ENCODE peak calls at places on chromosomes 1 and 21, in six cellular contexts. One of them, this sample, is unnamed.
A peak's percentile ranks its signal among the peaks of the same experiment; 100 is the strongest.

GRCh38 chr1:169119405-169119804 is 12.9 kb downstream of the ATP1B1 start:
- DNase-seq in foreskin fibroblast: peak; percentile 66
- DNase-seq in breast epithelium: no peak
- DNase-seq in heart left ventricle: no peak
- DNase-seq in choroid plexus epithelial cell: peak; percentile 56
- DNase-seq in esophagus squamous epithelium: no peak
- DNase-seq in this sample: no peak

GRCh38 chr1:66402194-66402593 is 131.8 kb upstream of the SGIP1 start:
- DNase-seq in esophagus squamous epithelium: no peak
- DNase-seq in breast epithelium: no peak
- DNase-seq in foreskin fibroblast: peak; percentile 47
- DNase-seq in heart left ventricle: peak; percentile 88
- DNase-seq in choroid plexus epithelial cell: peak; percentile 62
- DNase-seq in this sample: peak; percentile 85

GRCh38 chr1:224456637-224456953 is 22.0 kb upstream of the WDR26 start:
- DNase-seq in foreskin fibroblast: no peak
- DNase-seq in heart left ventricle: no peak
- DNase-seq in breast epithelium: peak; percentile 66
- DNase-seq in choroid plexus epithelial cell: no peak
- DNase-seq in esophagus squamous epithelium: no peak
- DNase-seq in this sample: no peak

GRCh38 chr1:47444578-47445465 is 7.0 kb downstream of the FOXD2 start:
- DNase-seq in esophagus squamous epithelium: no peak
- DNase-seq in choroid plexus epithelial cell: peak; percentile 57
- DNase-seq in heart left ventricle: peak; percentile 25
- DNase-seq in foreskin fibroblast: no peak
- DNase-seq in breast epithelium: no peak
- DNase-seq in this sample: no peak

GRCh38 chr1:227788279-227789041 is 27.0 kb upstream of the PRSS38 start:
- DNase-seq in choroid plexus epithelial cell: no peak
- DNase-seq in foreskin fibroblast: no peak
- DNase-seq in heart left ventricle: no peak
- DNase-seq in esophagus squamous epithelium: no peak
- DNase-seq in breast epithelium: no peak
- DNase-seq in this sample: no peak

GRCh38 chr1:72241397-72241796 is 40.9 kb downstream of the NEGR1 start:
- DNase-seq in esophagus squamous epithelium: no peak
- DNase-seq in foreskin fibroblast: peak; percentile 18
- DNase-seq in heart left ventricle: no peak
- DNase-seq in breast epithelium: no peak
- DNase-seq in choroid plexus epithelial cell: peak; percentile 1
- DNase-seq in this sample: no peak

GRCh38 chr1:64896546-64896945 is 69.8 kb downstream of the JAK1 start:
- DNase-seq in choroid plexus epithelial cell: no peak
- DNase-seq in heart left ventricle: no peak
- DNase-seq in breast epithelium: no peak
- DNase-seq in esophagus squamous epithelium: no peak
- DNase-seq in foreskin fibroblast: no peak
- DNase-seq in this sample: no peak

GRCh38 chr1:226976671-226977287 is 36.7 kb downstream of the COQ8A start:
- DNase-seq in heart left ventricle: no peak
- DNase-seq in breast epithelium: no peak
- DNase-seq in esophagus squamous epithelium: no peak
- DNase-seq in choroid plexus epithelial cell: no peak
- DNase-seq in foreskin fibroblast: no peak
- DNase-seq in this sample: no peak

GRCh38 chr1:115764541-115764940 is 4.0 kb downstream of the CASQ2 start:
- DNase-seq in foreskin fibroblast: peak; percentile 17
- DNase-seq in choroid plexus epithelial cell: peak; percentile 70
- DNase-seq in esophagus squamous epithelium: no peak
- DNase-seq in heart left ventricle: no peak
- DNase-seq in breast epithelium: no peak
- DNase-seq in this sample: no peak

GRCh38 chr1:175687699-175688098 is 55.7 kb downstream of the TNR start:
- DNase-seq in foreskin fibroblast: no peak
- DNase-seq in esophagus squamous epithelium: no peak
- DNase-seq in choroid plexus epithelial cell: no peak
- DNase-seq in breast epithelium: no peak
- DNase-seq in heart left ventricle: no peak
- DNase-seq in this sample: no peak

GRCh38 chr1:38740543-38740942 is 119.0 kb downstream of the RRAGC start:
- DNase-seq in breast epithelium: no peak
- DNase-seq in foreskin fibroblast: no peak
- DNase-seq in choroid plexus epithelial cell: peak; percentile 58
- DNase-seq in heart left ventricle: no peak
- DNase-seq in esophagus squamous epithelium: no peak
- DNase-seq in this sample: no peak

GRCh38 chr1:89546934-89547562 is 22.4 kb downstream of the LRRC8B start:
- DNase-seq in breast epithelium: no peak
- DNase-seq in esophagus squamous epithelium: no peak
- DNase-seq in heart left ventricle: no peak
- DNase-seq in foreskin fibroblast: no peak
- DNase-seq in choroid plexus epithelial cell: no peak
- DNase-seq in this sample: no peak

GRCh38 chr1:86582161-86582560 is 35.3 kb downstream of the CLCA4 start:
- DNase-seq in esophagus squamous epithelium: no peak
- DNase-seq in heart left ventricle: no peak
- DNase-seq in breast epithelium: no peak
- DNase-seq in foreskin fibroblast: no peak
- DNase-seq in choroid plexus epithelial cell: no peak
- DNase-seq in this sample: no peak

GRCh38 chr21:29645666-29646553 is 293.9 kb downstream of the GRIK1 start:
- DNase-seq in foreskin fibroblast: no peak
- DNase-seq in esophagus squamous epithelium: no peak
- DNase-seq in choroid plexus epithelial cell: peak; percentile 34
- DNase-seq in breast epithelium: no peak
- DNase-seq in heart left ventricle: no peak
- DNase-seq in this sample: no peak

GRCh38 chr1:109801791-109802135 is 38.0 kb upstream of the EPS8L3 start:
- DNase-seq in heart left ventricle: no peak
- DNase-seq in esophagus squamous epithelium: no peak
- DNase-seq in breast epithelium: no peak
- DNase-seq in choroid plexus epithelial cell: no peak
- DNase-seq in foreskin fibroblast: no peak
- DNase-seq in this sample: no peak

GRCh38 chr1:63575340-63575826 is 17.8 kb upstream of the PGM1 start:
- DNase-seq in breast epithelium: no peak
- DNase-seq in esophagus squamous epithelium: no peak
- DNase-seq in heart left ventricle: no peak
- DNase-seq in choroid plexus epithelial cell: peak; percentile 48
- DNase-seq in foreskin fibroblast: no peak
- DNase-seq in this sample: no peak

GRCh38 chr1:233020441-233020840 is 70.0 kb downstream of the NTPCR start:
- DNase-seq in breast epithelium: no peak
- DNase-seq in heart left ventricle: no peak
- DNase-seq in choroid plexus epithelial cell: peak; percentile 34
- DNase-seq in foreskin fibroblast: no peak
- DNase-seq in esophagus squamous epithelium: no peak
- DNase-seq in this sample: no peak

GRCh38 chr1:153488731-153489130 is 28.3 kb upstream of the S100A7 start:
- DNase-seq in esophagus squamous epithelium: no peak
- DNase-seq in breast epithelium: no peak
- DNase-seq in foreskin fibroblast: no peak
- DNase-seq in choroid plexus epithelial cell: no peak
- DNase-seq in heart left ventricle: peak; percentile 62
- DNase-seq in this sample: no peak

GRCh38 chr1:24021403-24022266 is 41.5 kb upstream of the SRSF10 start:
- DNase-seq in foreskin fibroblast: no peak
- DNase-seq in esophagus squamous epithelium: no peak
- DNase-seq in choroid plexus epithelial cell: peak; percentile 40
- DNase-seq in heart left ventricle: peak; percentile 45
- DNase-seq in breast epithelium: no peak
- DNase-seq in this sample: no peak

GRCh38 chr1:151773698-151774097 is 10.4 kb upstream of the MRPL9 start:
- DNase-seq in foreskin fibroblast: peak; percentile 22
- DNase-seq in heart left ventricle: no peak
- DNase-seq in esophagus squamous epithelium: no peak
- DNase-seq in breast epithelium: no peak
- DNase-seq in choroid plexus epithelial cell: peak; percentile 53
- DNase-seq in this sample: no peak

GRCh38 chr1:12416101-12416500 is 186.3 kb downstream of the VPS13D start:
- DNase-seq in esophagus squamous epithelium: no peak
- DNase-seq in choroid plexus epithelial cell: no peak
- DNase-seq in breast epithelium: no peak
- DNase-seq in foreskin fibroblast: no peak
- DNase-seq in heart left ventricle: no peak
- DNase-seq in this sample: no peak

GRCh38 chr21:14617040-14617393 is 70.9 kb upstream of the SAMSN1 start:
- DNase-seq in foreskin fibroblast: no peak
- DNase-seq in heart left ventricle: no peak
- DNase-seq in choroid plexus epithelial cell: no peak
- DNase-seq in esophagus squamous epithelium: no peak
- DNase-seq in breast epithelium: no peak
- DNase-seq in this sample: no peak
- H3K4me3 ChIP-seq in foreskin fibroblast: no peak overlapping the region
- H3K4me3 ChIP-seq in heart left ventricle: no peak overlapping the region
- H3K4me3 ChIP-seq in choroid plexus epithelial cell: no peak overlapping the region
- H3K4me3 ChIP-seq in esophagus squamous epithelium: no peak overlapping the region
- H3K4me3 ChIP-seq in breast epithelium: no peak overlapping the region
- H3K4me3 ChIP-seq in this sample: no peak overlapping the region

DNA sequence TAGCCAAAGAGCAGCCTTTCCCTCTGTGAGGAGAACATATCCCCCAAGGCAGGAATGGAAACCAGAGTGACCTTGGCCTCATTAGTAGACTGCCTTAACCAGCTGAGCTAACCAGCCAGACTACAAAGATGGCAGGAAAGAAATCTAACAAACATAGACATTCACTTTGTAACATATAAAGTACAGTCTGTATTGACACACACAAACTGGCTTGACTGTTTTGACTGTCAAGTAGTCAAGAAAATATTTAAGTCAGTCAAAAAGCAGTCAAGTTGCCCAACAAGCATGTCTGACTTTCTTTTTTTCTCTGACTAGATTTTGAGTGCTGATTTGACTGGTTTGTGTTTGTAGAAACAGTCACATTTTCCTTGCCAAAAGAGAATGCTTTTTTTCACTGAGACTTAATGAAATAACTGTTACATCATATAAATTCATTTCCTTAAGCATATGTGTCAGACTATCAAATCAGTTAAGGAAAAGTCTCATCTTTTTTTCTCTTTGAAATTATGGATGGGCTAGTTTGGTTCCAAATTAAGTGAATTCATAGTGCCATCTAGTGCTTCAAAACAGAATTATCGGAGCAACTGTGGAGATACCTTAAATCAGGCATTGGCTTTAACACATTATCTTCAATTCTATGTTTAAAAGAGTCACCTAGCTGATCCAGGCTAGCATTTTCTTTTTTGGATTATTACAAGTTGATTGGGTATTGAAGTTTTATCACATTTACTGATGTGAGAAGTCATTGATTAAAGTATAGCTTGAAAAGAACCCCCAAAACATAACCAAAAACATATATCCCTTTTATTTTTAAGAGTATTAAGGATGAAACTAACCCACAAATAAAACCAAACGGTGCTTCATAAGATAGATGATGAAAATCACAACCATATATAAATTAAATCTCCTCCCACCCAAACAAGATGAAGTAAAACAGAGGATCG is 75.0 kb downstream of the ATP6V1G3 start:
- DNase-seq in heart left ventricle: no peak
- DNase-seq in breast epithelium: no peak
- DNase-seq in esophagus squamous epithelium: no peak
- DNase-seq in foreskin fibroblast: peak; percentile 32
- DNase-seq in choroid plexus epithelial cell: peak; percentile 77
- DNase-seq in this sample: peak; percentile 15
- TF ChIP-seq CTCF in heart left ventricle: peak; percentile 74
- TF ChIP-seq CTCF in breast epithelium: no peak
- TF ChIP-seq CTCF in esophagus squamous epithelium: peak; percentile 79
- TF ChIP-seq CTCF in foreskin fibroblast: peak; percentile 38
- TF ChIP-seq CTCF in choroid plexus epithelial cell: peak; percentile 59
- TF ChIP-seq CTCF in this sample: peak; percentile 46

GRCh38 chr1:107879338-107879737 is 85.6 kb downstream of the VAV3 start:
- DNase-seq in heart left ventricle: no peak
- DNase-seq in esophagus squamous epithelium: no peak
- DNase-seq in choroid plexus epithelial cell: no peak
- DNase-seq in foreskin fibroblast: no peak
- DNase-seq in breast epithelium: no peak
- DNase-seq in this sample: no peak

GRCh38 chr1:107877749-107878148 is 87.2 kb downstream of the VAV3 start:
- DNase-seq in breast epithelium: no peak
- DNase-seq in heart left ventricle: no peak
- DNase-seq in esophagus squamous epithelium: no peak
- DNase-seq in foreskin fibroblast: no peak
- DNase-seq in choroid plexus epithelial cell: no peak
- DNase-seq in this sample: no peak

GRCh38 chr1:107875689-107876088 is 89.3 kb downstream of the VAV3 start:
- DNase-seq in breast epithelium: no peak
- DNase-seq in choroid plexus epithelial cell: no peak
- DNase-seq in heart left ventricle: no peak
- DNase-seq in foreskin fibroblast: no peak
- DNase-seq in esophagus squamous epithelium: no peak
- DNase-seq in this sample: no peak

GRCh38 chr1:107879927-107880326 is 85.1 kb downstream of the VAV3 start:
- DNase-seq in heart left ventricle: no peak
- DNase-seq in foreskin fibroblast: no peak
- DNase-seq in breast epithelium: no peak
- DNase-seq in choroid plexus epithelial cell: no peak
- DNase-seq in esophagus squamous epithelium: no peak
- DNase-seq in this sample: no peak

DNA sequence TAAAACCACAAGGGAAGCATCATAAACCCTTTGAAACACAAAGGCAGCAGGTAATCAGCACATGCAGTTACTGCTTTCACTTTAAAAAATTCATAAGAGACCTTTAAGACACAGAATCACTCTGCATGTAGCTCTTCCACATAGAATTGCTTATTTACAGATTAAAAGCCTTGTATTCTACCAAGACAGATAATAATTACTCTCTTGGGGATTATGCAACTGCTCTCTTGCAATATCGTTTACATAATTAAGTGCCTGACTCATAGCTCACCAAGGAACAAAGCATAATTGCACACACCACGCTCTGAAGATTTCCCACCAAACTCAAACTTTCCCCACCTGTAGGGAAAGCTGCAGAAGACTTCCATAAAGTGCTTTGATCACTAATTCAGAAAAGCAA is 87.9 kb downstream of the VAV3 start:
- DNase-seq in choroid plexus epithelial cell: peak; percentile 70
- DNase-seq in heart left ventricle: no peak
- DNase-seq in breast epithelium: no peak
- DNase-seq in esophagus squamous epithelium: no peak
- DNase-seq in foreskin fibroblast: peak; percentile 46
- DNase-seq in this sample: no peak
- H3K4me3 ChIP-seq in choroid plexus epithelial cell: no peak overlapping the region
- H3K4me3 ChIP-seq in heart left ventricle: no peak overlapping the region
- H3K4me3 ChIP-seq in breast epithelium: no peak overlapping the region
- H3K4me3 ChIP-seq in esophagus squamous epithelium: no peak overlapping the region
- H3K4me3 ChIP-seq in foreskin fibroblast: no peak overlapping the region
- H3K4me3 ChIP-seq in this sample: no peak overlapping the region

DNA sequence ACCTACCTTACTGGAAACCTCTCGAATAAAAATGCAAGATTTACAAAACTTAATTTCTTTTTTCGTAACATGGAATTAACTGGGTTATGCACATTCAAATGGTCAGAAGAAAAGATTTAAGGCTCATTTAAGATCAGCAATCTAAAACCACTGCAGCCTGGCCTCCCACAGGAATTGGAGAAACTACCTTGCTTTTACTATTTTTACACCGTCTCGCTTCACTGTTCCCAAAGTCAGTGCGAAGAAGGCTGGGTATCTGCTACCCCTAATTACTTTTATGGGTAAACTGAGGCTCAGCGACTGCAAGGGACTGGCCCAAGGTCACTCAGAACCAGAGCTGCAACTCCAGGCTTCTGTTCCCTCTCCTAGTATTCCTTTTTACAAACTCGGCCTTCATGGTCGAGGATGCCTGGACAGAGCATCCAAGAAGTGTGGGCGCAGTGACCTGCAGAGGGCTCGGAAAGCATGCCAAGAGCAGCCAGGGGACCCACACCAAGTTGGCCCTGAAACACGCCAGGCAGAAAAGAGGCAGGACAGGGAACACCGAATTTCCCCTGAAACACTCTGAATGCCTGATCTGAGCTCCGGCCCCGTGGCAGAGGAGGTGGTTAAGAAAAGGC is 931 bp downstream of the PAXBP1 start:
- DNase-seq in choroid plexus epithelial cell: peak; percentile 23
- DNase-seq in foreskin fibroblast: peak; percentile 10
- DNase-seq in breast epithelium: peak; percentile 32
- DNase-seq in esophagus squamous epithelium: no peak
- DNase-seq in heart left ventricle: no peak
- DNase-seq in this sample: no peak
- TF ChIP-seq CTCF in choroid plexus epithelial cell: no peak
- TF ChIP-seq CTCF in foreskin fibroblast: no peak
- TF ChIP-seq CTCF in breast epithelium: no peak
- TF ChIP-seq CTCF in esophagus squamous epithelium: no peak
- TF ChIP-seq CTCF in heart left ventricle: no peak
- TF ChIP-seq CTCF in this sample: no peak

This sample was measured in GM12864.